ENCODE peak calls at places on chromosomes 7 and 10, in four cellular contexts. N is pancreas, M is esophagus squamous epithelium, Y is PC-9. L is an unnamed sample.
A peak's percentile ranks its signal among the peaks of the same experiment; 100 is the strongest.

GRCh38 chr7:105289704-105290103 is 99.0 kb downstream of the SRPK2 start:
- DNase-seq in N (no peak), M (no peak), Y (no peak), L (no peak)

GRCh38 chr7:122651451-122651850 is 47.5 kb downstream of the RNF133 start:
- DNase-seq in N (no peak), M (no peak), Y (no peak), L (no peak)

GRCh38 chr7:24025094-24025493 is 258.9 kb upstream of the NPY start:
- DNase-seq in N (no peak), M (no peak), Y (no peak), L (no peak)

GRCh38 chr7:32169236-32169635 is 99.0 kb upstream of the PDE1C start:
- DNase-seq in N (no peak), M (no peak), Y (no peak), L (no peak)

GRCh38 chr7:121541457-121541856 is 145.3 kb upstream of the FAM3C start:
- DNase-seq in N (no peak), M (no peak), Y (no peak), L (no peak)

GRCh38 chr10:43925793-43926192 is 277.1 kb upstream of the ZNF32 start:
- DNase-seq in N (no peak), M (no peak), Y (no peak), L (no peak)

GRCh38 chr10:43407148-43407575 is 1.8 kb downstream of the HNRNPF start:
- DNase-seq in N (peak; percentile 50), M (no peak), Y (peak; percentile 54), L (no peak)

GRCh38 chr10:73771722-73772279 is 10.0 kb upstream of the CHCHD1 start:
- DNase-seq in N (no peak), M (no peak), Y (peak; percentile 57), L (no peak)

GRCh38 chr10:50381637-50382036 is 130.3 kb upstream of the ASAH2 start:
- DNase-seq in N (no peak), M (no peak), Y (no peak), L (no peak)

GRCh38 chr7:113793171-113793570 is 125.6 kb downstream of the PPP1R3A start:
- DNase-seq in N (no peak), M (no peak), Y (no peak), L (no peak)

GRCh38 chr10:85612378-85612775 is 754.2 kb downstream of the GRID1 start:
- DNase-seq in N (no peak), M (no peak), Y (no peak), L (no peak)

GRCh38 chr10:80684217-80684616 is 146.5 kb downstream of the SH2D4B start:
- DNase-seq in N (no peak), M (no peak), Y (no peak), L (no peak)

GRCh38 chr10:22245567-22245966 is 27.8 kb upstream of the EBLN1 start:
- DNase-seq in N (no peak), M (no peak), Y (no peak), L (no peak)

GRCh38 chr7:128265156-128265905 is 24.3 kb downstream of the LEP start:
- DNase-seq in N (no peak), M (no peak), Y (no peak), L (no peak)

GRCh38 chr7:64884913-64885370 is 18.1 kb upstream of the ZNF273 start:
- DNase-seq in N (no peak), M (no peak), Y (no peak), L (no peak)

GRCh38 chr7:114508096-114508495 is 93.5 kb downstream of the FOXP2 start:
- DNase-seq in N (no peak), M (no peak), Y (no peak), L (no peak)

GRCh38 chr7:87110778-87111177 is 41.5 kb upstream of the DMTF1 start:
- DNase-seq in N (no peak), M (no peak), Y (no peak), L (no peak)

GRCh38 chr10:119341236-119342016 is 134.1 kb downstream of the GRK5 start:
- DNase-seq in N (no peak), M (no peak), Y (no peak), L (peak; percentile 14)

GRCh38 chr7:130371059-130371458 is 9.2 kb upstream of the CPA1 start:
- DNase-seq in N (no peak), M (no peak), Y (no peak), L (no peak)

GRCh38 chr7:4136036-4136435 is 546.1 kb upstream of the FOXK1 start:
- DNase-seq in N (no peak), M (no peak), Y (no peak), L (no peak)

GRCh38 chr7:123602648-123603047 is 1.0 kb downstream of the ASB15 start:
- DNase-seq in N (no peak), M (no peak), Y (no peak), L (no peak)

GRCh38 chr7:110830778-110831177 is 260.1 kb upstream of the LRRN3 start:
- DNase-seq in N (no peak), M (no peak), Y (no peak), L (no peak)

GRCh38 chr10:61907587-61907986 is 6.1 kb downstream of the ARID5B start:
- DNase-seq in N (no peak), M (no peak), Y (no peak), L (no peak)

GRCh38 chr10:102479651-102480050 is 22.9 kb downstream of the ACTR1A start:
- DNase-seq in N (no peak), M (no peak), Y (no peak), L (no peak)

GRCh38 chr10:10043083-10043482 is 974.6 kb upstream of the CELF2 start:
- DNase-seq in N (no peak), M (no peak), Y (no peak), L (no peak)

GRCh38 chr7:112079671-112080070 is 126.5 kb downstream of the DOCK4 start:
- DNase-seq in N (no peak), M (no peak), Y (no peak), L (no peak)
- H3K27ac ChIP-seq in N (peak overlapping the region; percentile 60), M (no peak overlapping the region), Y (no peak overlapping the region), L (peak overlapping the region; percentile 75)

DNA sequence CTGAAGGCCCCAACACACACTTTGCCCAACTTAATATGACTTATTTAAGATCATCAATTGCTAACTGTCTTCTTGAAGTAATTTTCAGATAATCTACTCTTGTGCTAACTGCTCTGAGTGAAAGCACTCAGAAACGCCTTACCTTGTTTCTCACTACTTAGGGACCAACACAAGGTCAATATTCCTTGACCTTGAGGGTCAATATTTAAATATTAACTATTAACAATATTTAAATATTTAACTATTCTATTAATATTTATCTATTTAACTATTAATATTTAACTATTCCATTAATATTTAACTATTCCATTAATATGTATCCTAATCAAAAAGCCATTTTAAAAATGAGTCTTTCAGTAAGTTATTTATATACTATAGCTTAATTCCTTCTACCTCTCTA is 26.0 kb upstream of the HNRNPH3 start:
- DNase-seq in N (no peak), M (no peak), Y (no peak), L (no peak)
- H3K27ac ChIP-seq in N (peak overlapping the region; percentile 86), M (no peak overlapping the region), Y (no peak overlapping the region), L (no peak overlapping the region)

GRCh38 chr10:63576501-63576900 is 55.3 kb downstream of the REEP3 start:
- DNase-seq in N (no peak), M (no peak), Y (no peak), L (no peak)
- H3K27ac ChIP-seq in N (no peak overlapping the region), M (no peak overlapping the region), Y (no peak overlapping the region), L (no peak overlapping the region)

DNA sequence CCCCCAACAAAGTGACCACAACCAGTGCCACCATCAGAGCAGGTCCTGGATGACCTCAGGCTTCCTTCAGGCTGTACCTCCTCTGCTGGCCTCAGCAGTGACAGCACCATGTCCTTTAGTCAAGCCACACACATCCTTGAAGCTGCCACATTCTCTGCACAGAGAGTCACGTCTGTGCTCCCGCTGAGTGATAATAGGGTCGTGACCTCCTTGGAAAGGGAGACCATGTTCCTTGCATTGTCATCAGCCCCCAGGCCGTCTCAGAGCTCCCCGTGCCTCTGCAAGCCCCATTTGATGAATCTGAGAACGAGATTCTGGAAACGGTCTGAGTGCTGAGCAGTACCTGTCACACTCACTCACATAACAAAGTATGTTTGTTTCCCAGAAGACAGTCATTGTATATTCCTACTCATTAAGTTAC is 106.5 kb upstream of the PRR15 start:
- DNase-seq in N (no peak), M (no peak), Y (no peak), L (no peak)
- H3K27ac ChIP-seq in N (no peak overlapping the region), M (no peak overlapping the region), Y (no peak overlapping the region), L (no peak overlapping the region)

GRCh38 chr10:131743190-131744151 is 157.3 kb upstream of the PPP2R2D start:
- DNase-seq in N (no peak), M (no peak), Y (no peak), L (no peak)
- H3K27ac ChIP-seq in N (no peak overlapping the region), M (no peak overlapping the region), Y (no peak overlapping the region), L (no peak overlapping the region)

GRCh38 chr10:79328147-79328701 is 19.0 kb upstream of the PPIF start:
- DNase-seq in N (no peak), M (no peak), Y (no peak), L (no peak)
- H3K27ac ChIP-seq in N (no peak overlapping the region), M (no peak overlapping the region), Y (peak overlapping the region; percentile 71), L (peak overlapping the region; percentile 97)

DNA sequence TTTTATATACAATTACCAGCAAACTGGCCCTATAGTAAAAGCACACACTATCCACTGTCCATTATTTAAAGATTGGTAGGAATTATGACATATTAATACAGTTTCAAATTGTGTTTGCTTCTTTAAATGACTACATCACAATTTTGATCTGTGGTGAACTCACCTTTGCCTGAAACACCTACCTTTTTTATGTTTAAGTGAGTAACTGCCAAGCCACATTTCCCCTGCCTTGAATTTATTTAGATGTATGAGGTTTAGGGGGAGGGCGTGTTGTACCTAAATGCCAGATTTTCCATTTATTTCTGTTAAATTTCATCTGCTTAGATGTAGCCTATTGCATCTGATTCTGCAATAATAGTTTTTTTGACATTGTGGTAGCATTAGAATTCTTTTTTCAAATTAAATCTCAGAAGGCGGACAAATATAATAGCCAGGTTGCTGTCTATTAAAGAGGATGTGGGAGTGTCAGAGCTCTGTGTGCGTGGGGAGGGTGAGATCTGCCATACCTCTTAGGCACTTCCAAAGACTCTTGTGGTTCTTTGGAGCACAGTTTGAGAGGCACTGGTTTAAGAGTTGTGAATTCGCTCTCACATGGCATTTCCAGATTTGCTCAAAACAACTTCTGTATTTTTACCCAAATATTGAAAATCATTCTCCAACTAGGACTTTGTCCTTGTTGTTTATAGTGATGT is 13.8 kb downstream of the PIK3CG start:
- DNase-seq in N (no peak), M (no peak), Y (no peak), L (no peak)
- H3K27ac ChIP-seq in N (no peak overlapping the region), M (no peak overlapping the region), Y (no peak overlapping the region), L (no peak overlapping the region)

DNA sequence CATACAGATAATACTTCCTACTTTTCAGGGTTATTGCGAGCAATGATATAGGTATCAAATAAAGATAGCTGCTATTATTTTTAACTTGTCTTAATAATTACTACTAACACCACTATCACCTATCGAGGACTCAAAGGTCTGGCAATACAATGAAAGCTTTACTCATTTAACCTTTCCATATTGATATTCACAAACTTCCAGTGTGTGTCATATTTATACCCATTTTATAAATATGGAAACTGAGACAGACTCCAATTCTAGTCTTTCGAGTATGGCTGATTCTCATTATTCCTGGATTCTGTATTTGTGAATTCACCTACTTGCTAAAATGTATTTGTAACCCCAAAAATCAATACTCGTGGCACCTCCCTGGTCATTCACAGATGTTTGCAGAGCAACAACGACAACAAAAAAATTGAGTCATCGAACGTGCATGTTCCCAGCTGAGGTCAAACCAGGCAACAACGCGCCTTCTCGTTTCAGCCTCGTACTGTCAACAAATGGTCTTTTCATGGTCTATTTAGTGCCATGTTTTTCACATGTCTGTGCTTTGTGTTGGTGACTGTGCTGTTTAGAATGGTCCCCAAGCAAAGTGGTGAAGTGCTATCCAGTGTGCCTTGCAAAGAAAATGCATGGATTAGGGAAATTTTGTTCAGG is 51.7 kb downstream of the SMURF1 start:
- DNase-seq in N (no peak), M (no peak), Y (no peak), L (no peak)
- H3K27ac ChIP-seq in N (peak overlapping the region; percentile 47), M (no peak overlapping the region), Y (no peak overlapping the region), L (no peak overlapping the region)

GRCh38 chr7:157020514-157021070 is 10.1 kb upstream of the MNX1 start:
- DNase-seq in N (no peak), M (no peak), Y (no peak), L (no peak)
- H3K27ac ChIP-seq in N (no peak overlapping the region), M (no peak overlapping the region), Y (no peak overlapping the region), L (no peak overlapping the region)

GRCh38 chr10:115975031-115975430 is 298.0 kb downstream of the GFRA1 start:
- DNase-seq in N (no peak), M (no peak), Y (no peak), L (no peak)
- H3K27ac ChIP-seq in N (no peak overlapping the region), M (no peak overlapping the region), Y (no peak overlapping the region), L (no peak overlapping the region)